ENCODE peak calls at places on chromosomes 6 and 20, in ten cellular contexts. T is ovary; M is pancreas; J is activated T-cell treated with anti-CD3 and anti-CD28 coated beads, Interleukin-2, amount 50 U/mL, for 4 hours; O is cardiac fibroblast; H is MCF 10A; U is cardiac muscle cell; P is NCI-H2081; K is glutamatergic neuron; R is HEK293T. F is an unnamed sample.

GRCh38 chr6:111605100-111605748 is 454 bp downstream of the TRAF3IP2 start:
- DNase-seq in R (peak), J (no peak), U (peak), T (peak), H (peak), P (peak), K (no peak), O (peak), M (peak), F (peak)

GRCh38 chr6:70099732-70100131 is 203.2 kb downstream of the COL9A1 start:
- DNase-seq in M (no peak), O (no peak), U (no peak), K (no peak), J (no peak), P (no peak), R (no peak), H (no peak), T (no peak), F (no peak)

GRCh38 chr6:50720623-50721022 is 7.3 kb downstream of the TFAP2D start:
- DNase-seq in R (peak), H (peak), P (no peak), U (peak), T (no peak), M (no peak), J (no peak), K (no peak), O (peak), F (no peak)

GRCh38 chr6:129774697-129775447 is 64.9 kb upstream of the ARHGAP18 start:
- DNase-seq in M (peak), O (peak), J (peak), H (peak), P (peak), K (peak), T (peak), U (peak), R (peak), F (peak)

GRCh38 chr6:135796884-135797283 is 54.6 kb upstream of the PDE7B start:
- DNase-seq in K (no peak), O (peak), H (no peak), U (peak), M (no peak), J (no peak), P (no peak), R (no peak), T (no peak), F (no peak)

GRCh38 chr6:41255638-41256246 is 27.6 kb downstream of the TREML4 start:
- DNase-seq in H (no peak), U (no peak), P (no peak), T (no peak), R (no peak), K (no peak), J (no peak), O (no peak), M (no peak), F (no peak)

GRCh38 chr20:35690265-35690664 is 8.9 kb downstream of the NFS1 start:
- DNase-seq in K (no peak), O (no peak), T (no peak), M (no peak), P (no peak), R (no peak), H (no peak), J (no peak), U (no peak), F (no peak)

GRCh38 chr6:77926198-77926752 is 273.4 kb downstream of the MEI4 start:
- DNase-seq in P (no peak), R (no peak), K (no peak), H (peak), J (no peak), U (no peak), O (peak), T (no peak), M (no peak), F (no peak)

GRCh38 chr6:56690519-56691200 is 48.0 kb upstream of the DST start:
- DNase-seq in M (no peak), U (peak), H (peak), R (no peak), J (no peak), P (no peak), T (no peak), O (peak), K (no peak), F (peak)

GRCh38 chr6:73739097-73739496 is 43.1 kb downstream of the CD109 start:
- DNase-seq in K (no peak), U (peak), R (peak), T (no peak), P (peak), M (no peak), H (peak), O (peak), J (no peak), F (peak)

GRCh38 chr6:37850728-37851285 is 31.3 kb downstream of the ZFAND3 start:
- DNase-seq in T (no peak), H (no peak), K (no peak), P (peak), U (no peak), R (no peak), J (no peak), O (no peak), M (no peak), F (no peak)

GRCh38 chr6:37988131-37988530 is 168.6 kb downstream of the ZFAND3 start:
- DNase-seq in K (no peak), H (no peak), U (peak), O (peak), J (no peak), P (no peak), R (no peak), M (no peak), T (no peak), F (no peak)

GRCh38 chr6:12136905-12137304 is 124.8 kb downstream of the HIVEP1 start:
- DNase-seq in K (no peak), H (peak), R (no peak), J (no peak), U (no peak), M (no peak), P (no peak), T (no peak), O (peak), F (peak)

GRCh38 chr20:64131406-64131805 is 24.0 kb upstream of the NPBWR2 start:
- DNase-seq in P (peak), K (peak), O (peak), J (peak), T (no peak), U (peak), H (peak), M (no peak), R (no peak), F (no peak)

GRCh38 chr20:2446845-2447244 is 23.7 kb downstream of the SNRPB start:
- DNase-seq in M (no peak), H (no peak), U (no peak), T (no peak), P (no peak), R (no peak), O (no peak), K (no peak), J (no peak), F (no peak)

GRCh38 chr20:35870541-35871307 is 83.6 kb downstream of the SCAND1 start:
- DNase-seq in H (peak), J (no peak), O (peak), P (no peak), T (no peak), M (no peak), K (no peak), U (no peak), R (no peak), F (peak)

GRCh38 chr6:26065952-26066380 is 21.3 kb upstream of the HFE start:
- DNase-seq in U (peak), P (peak), J (peak), H (peak), K (peak), T (no peak), O (peak), R (peak), M (peak), F (peak)

GRCh38 chr6:16754864-16755263 is 6.4 kb downstream of the ATXN1 start:
- DNase-seq in T (no peak), P (no peak), H (no peak), O (no peak), M (no peak), J (no peak), K (no peak), R (no peak), U (no peak), F (no peak)

GRCh38 chr20:46118481-46119020 is 437 bp downstream of the CD40 start:
- DNase-seq in H (no peak), M (peak), P (no peak), O (no peak), U (peak), J (no peak), K (no peak), R (no peak), T (peak), F (no peak)

GRCh38 chr20:34222208-34222607 is 19.0 kb upstream of the ASIP start:
- DNase-seq in K (no peak), P (no peak), M (no peak), U (peak), J (no peak), O (peak), R (no peak), H (peak), T (no peak), F (no peak)

GRCh38 chr20:63850689-63851547 is 10.4 kb upstream of the ABHD16B start:
- DNase-seq in O (no peak), P (no peak), H (no peak), U (no peak), M (no peak), K (no peak), J (no peak), T (no peak), R (no peak), F (no peak)

GRCh38 chr6:12545837-12546658 is 170.5 kb upstream of the PHACTR1 start:
- DNase-seq in H (peak), M (no peak), T (no peak), J (no peak), P (no peak), K (no peak), U (peak), O (peak), R (no peak), F (no peak)

GRCh38 chr20:48826883-48827771 is 672 bp downstream of the PREX1 start:
- DNase-seq in H (no peak), K (peak), U (peak), R (peak), P (peak), O (peak), M (no peak), J (no peak), T (peak), F (no peak)

GRCh38 chr20:23085415-23086055 is 589 bp downstream of the CD93 start:
- DNase-seq in P (no peak), O (no peak), R (no peak), T (no peak), M (no peak), H (no peak), U (no peak), J (no peak), K (no peak), F (no peak)

GRCh38 chr6:28922004-28922840 is 1.6 kb downstream of the TRIM27 start:
- DNase-seq in K (no peak), J (peak), O (peak), T (no peak), M (peak), R (no peak), P (peak), H (peak), U (peak), F (no peak)

GRCh38 chr6:159788757-159789376 is 535 bp downstream of the TCP1 start:
- DNase-seq in K (peak), J (peak), T (no peak), P (no peak), M (peak), H (peak), U (peak), O (peak), R (peak), F (peak)

GRCh38 chr6:23980965-23981364 is 145.1 kb upstream of the NRSN1 start:
- DNase-seq in J (no peak), U (no peak), T (no peak), K (no peak), O (no peak), H (peak), R (no peak), M (no peak), P (no peak), F (no peak)

GRCh38 chr6:34246563-34247391 is 2.0 kb downstream of the SMIM29 start:
- DNase-seq in J (peak), H (peak), K (peak), T (peak), M (no peak), R (peak), P (peak), O (peak), U (peak), F (no peak)

GRCh38 chr6:89997456-89998445 is 103.5 kb downstream of the GJA10 start:
- DNase-seq in K (no peak), R (no peak), P (no peak), O (no peak), T (no peak), M (peak), J (no peak), H (no peak), U (peak), F (no peak)

GRCh38 chr6:7140631-7141366 is 33.0 kb downstream of the RREB1 start:
- DNase-seq in T (peak), P (peak), M (peak), J (peak), H (peak), O (peak), U (peak), K (peak), R (peak), F (peak)

GRCh38 chr6:159693894-159694545 is 979 bp upstream of the SOD2 start:
- DNase-seq in R (no peak), M (no peak), H (peak), T (no peak), P (no peak), U (peak), O (peak), K (no peak), J (peak), F (peak)

GRCh38 chr20:49281059-49281912 is 3.4 kb upstream of the ZNFX1 start:
- DNase-seq in M (no peak), U (peak), H (peak), O (peak), R (no peak), J (no peak), P (no peak), T (no peak), K (no peak), F (peak)

GRCh38 chr20:5887386-5887785 is 62.9 kb downstream of the TRMT6 start:
- DNase-seq in T (no peak), R (no peak), U (no peak), P (no peak), J (no peak), M (no peak), O (no peak), K (no peak), H (peak), F (no peak)

F was measured in dermis microvascular lymphatic vessel endothelial cell.